ENCODE peak calls at places on chromosomes 11 and 22, in six cellular contexts. K, N, F, L, B and O are unnamed samples.

GRCh38 chr11:46353706-46354105 is 6.4 kb downstream of the DGKZ start:
- DNase-seq in F (peak; percentile 50), N (no peak), L (no peak), B (peak; percentile 40), K (no peak), O (peak; percentile 38)

GRCh38 chr11:129702410-129703390 is 112.9 kb upstream of the TMEM45B start:
- DNase-seq in L (peak; percentile 72), B (peak; percentile 63), K (no peak), N (no peak), F (no peak), O (peak; percentile 75)

GRCh38 chr22:27315833-27316232 is 485.7 kb downstream of the MN1 start:
- DNase-seq in B (no peak), K (no peak), N (no peak), F (no peak), L (no peak), O (no peak)

GRCh38 chr22:36343720-36344105 is 44.1 kb downstream of the MYH9 start:
- DNase-seq in L (no peak), N (no peak), K (no peak), F (no peak), B (no peak), O (no peak)

GRCh38 chr11:72970557-72971118 is 156.4 kb downstream of the ATG16L2 start:
- DNase-seq in K (peak; percentile 18), F (peak; percentile 20), B (no peak), L (no peak), N (no peak), O (no peak)

GRCh38 chr11:93329936-93330445 is 551 bp upstream of the DEUP1 start:
- DNase-seq in K (no peak), F (no peak), L (no peak), B (no peak), N (no peak), O (peak; percentile 8)

GRCh38 chr11:73350908-73351636 is 25.1 kb upstream of the RELT start:
- DNase-seq in K (peak; percentile 61), B (peak; percentile 55), F (peak; percentile 84), N (peak; percentile 72), L (peak; percentile 81), O (peak; percentile 57)

GRCh38 chr11:15918212-15918611 is 438.1 kb downstream of the SOX6 start:
- DNase-seq in K (no peak), B (no peak), F (no peak), L (no peak), N (no peak), O (no peak)

GRCh38 chr22:40024201-40025061 is 29.7 kb downstream of the FAM83F start:
- DNase-seq in N (peak; percentile 82), B (peak; percentile 35), K (peak; percentile 46), L (peak; percentile 67), F (peak; percentile 51), O (no peak)

GRCh38 chr22:39520874-39521857 is 804 bp downstream of the ATF4 start:
- DNase-seq in N (peak; percentile 90), B (peak; percentile 73), F (peak; percentile 73), K (peak; percentile 72), L (peak; percentile 29), O (no peak)

GRCh38 chr11:61731956-61732675 is 20.3 kb upstream of the MYRF start:
- DNase-seq in B (no peak), L (no peak), K (no peak), N (no peak), F (no peak), O (no peak)

GRCh38 chr11:85810871-85811611 is at the start of gene SYTL2:
- DNase-seq in L (peak; percentile 85), K (peak; percentile 18), B (peak; percentile 71), F (peak; percentile 48), N (peak; percentile 78), O (peak; percentile 42)
- TF ChIP-seq CTCF in L (no peak), K (no peak), B (no peak), F (peak; percentile 3), N (peak; percentile 21), O (no peak)

GRCh38 chr11:66693356-66694055 is 15.8 kb upstream of the RBM4B start:
- DNase-seq in B (no peak), K (no peak), L (no peak), F (no peak), N (no peak), O (no peak)
- H3K36me3 ChIP-seq in B (peaks cover 1% of the 10 kb centered on the region), K (no peaks in the 10 kb centered on the region), L (peaks cover 25% of the 10 kb centered on the region), F (no peaks in the 10 kb centered on the region), N (no peaks in the 10 kb centered on the region), O (peaks cover 39% of the 10 kb centered on the region)

DNA sequence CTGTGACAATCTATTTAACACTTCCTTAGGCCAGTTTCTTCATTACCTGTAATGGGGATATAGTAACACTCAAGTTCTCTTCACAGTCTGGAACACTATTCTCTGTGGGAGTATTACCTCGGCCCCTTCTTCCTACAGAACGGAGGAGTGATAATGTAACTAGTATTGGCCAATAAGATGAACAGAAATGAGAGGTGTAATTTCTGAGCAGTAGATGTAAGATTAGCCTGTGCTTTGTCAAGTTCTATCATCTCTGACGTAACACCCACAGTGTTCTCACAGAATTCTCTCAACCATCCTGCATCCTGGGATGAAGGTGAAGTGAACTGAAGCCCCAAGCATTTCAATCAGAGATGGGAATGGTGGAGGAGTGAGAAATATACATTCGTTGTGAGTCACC is 65.2 kb upstream of the TOP3B start:
- DNase-seq in B (no peak), N (no peak), K (no peak), F (no peak), L (no peak), O (no peak)
- H3K27me3 ChIP-seq in B (no peaks in the 10 kb centered on the region), N (peaks cover 3% of the 10 kb centered on the region), K (peaks cover 23% of the 10 kb centered on the region), F (peaks cover 21% of the 10 kb centered on the region), L (peaks cover 17% of the 10 kb centered on the region), O (peaks cover 4% of the 10 kb centered on the region)

DNA sequence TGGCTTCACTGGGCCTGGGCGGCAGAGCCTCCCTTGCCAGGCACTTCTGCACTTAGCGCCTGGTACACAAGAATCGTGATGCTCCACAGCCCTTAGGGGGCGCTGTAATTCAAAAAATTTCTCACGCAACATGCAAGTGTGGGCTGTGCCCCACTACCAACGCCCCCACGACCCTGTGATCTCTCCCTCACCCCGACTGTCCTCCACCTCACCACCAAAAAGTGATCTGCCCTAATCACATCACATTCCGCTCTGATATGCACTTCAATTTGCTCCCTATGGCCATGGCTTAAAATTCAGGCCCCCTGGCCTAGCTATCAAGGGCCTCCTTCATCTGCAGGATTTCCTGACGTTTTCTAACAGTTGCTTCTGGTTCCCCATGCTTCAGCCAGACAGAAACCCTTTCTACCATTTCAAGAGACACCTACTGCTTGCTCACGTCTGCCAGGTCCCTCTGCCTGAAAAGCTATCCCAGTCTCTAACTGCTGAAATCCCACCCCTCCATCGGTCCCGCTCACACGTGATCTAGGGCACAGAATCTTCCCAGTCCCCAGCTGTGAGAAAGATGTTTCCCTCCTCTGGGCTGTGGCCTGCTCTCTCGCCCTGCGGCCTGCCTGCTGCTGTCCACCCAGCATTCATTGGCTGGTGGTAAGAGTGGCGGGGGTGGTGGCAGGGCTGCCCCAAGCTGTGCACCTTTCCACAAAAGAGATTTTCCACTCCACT is 27.9 kb upstream of the LRRC32 start:
- DNase-seq in B (no peak), L (peak; percentile 28), N (no peak), F (no peak), K (no peak), O (no peak)
- TF ChIP-seq CTCF in B (peak; percentile 13), L (peak; percentile 66), N (no peak), F (peak; percentile 18), K (peak; percentile 56), O (peak; percentile 8)

GRCh38 chr22:37655252-37655563 is 3.3 kb upstream of the PDXP start:
- DNase-seq in N (no peak), B (no peak), K (no peak), F (no peak), L (no peak), O (no peak)

GRCh38 chr22:37659897-37660708 is 1.6 kb downstream of the PDXP start:
- DNase-seq in B (no peak), L (no peak), F (no peak), N (no peak), K (no peak), O (no peak)

GRCh38 chr22:37659066-37659896 is 758 bp downstream of the PDXP start:
- DNase-seq in K (no peak), L (no peak), F (no peak), B (no peak), N (peak; percentile 64), O (no peak)

GRCh38 chr22:37658133-37659065 is at the start of gene PDXP:
- DNase-seq in L (peak; percentile 98), N (peak; percentile 99), B (peak; percentile 100), K (peak; percentile 100), F (peak; percentile 100), O (peak; percentile 98)

DNA sequence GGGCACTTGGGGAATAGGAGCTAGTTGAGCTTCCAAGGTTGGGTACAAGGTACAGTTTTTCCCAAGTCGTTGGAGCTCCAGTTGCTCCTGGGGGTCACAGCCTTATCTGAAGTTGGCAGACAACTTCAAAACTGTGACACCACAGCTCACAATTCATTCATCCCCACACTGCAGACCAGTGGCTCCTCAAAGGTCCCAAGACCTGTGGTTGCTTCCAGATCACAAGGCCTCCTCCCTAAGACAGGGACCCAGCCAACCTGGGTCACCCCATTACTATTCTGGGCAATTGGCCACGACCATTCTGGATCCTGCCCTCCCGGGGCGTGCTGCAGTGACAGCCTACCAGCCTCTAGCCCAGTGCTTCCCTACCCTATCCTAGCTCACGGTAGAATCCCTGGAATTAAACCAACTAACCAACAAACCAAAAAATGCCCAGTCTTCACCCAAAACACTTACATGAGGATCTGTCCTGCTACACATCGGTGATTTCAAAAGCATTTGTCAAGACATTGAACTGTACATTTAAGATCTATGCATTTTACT is 862 bp upstream of the PDXP start:
- DNase-seq in B (peak; percentile 29), L (peak; percentile 11), F (peak; percentile 7), K (no peak), N (no peak), O (peak; percentile 51)
- H3K36me3 ChIP-seq in B (peaks cover 7% of the 10 kb centered on the region), L (no peaks in the 10 kb centered on the region), F (peaks cover 14% of the 10 kb centered on the region), K (peaks cover 11% of the 10 kb centered on the region), N (peaks cover 13% of the 10 kb centered on the region), O (peaks cover 10% of the 10 kb centered on the region)

DNA sequence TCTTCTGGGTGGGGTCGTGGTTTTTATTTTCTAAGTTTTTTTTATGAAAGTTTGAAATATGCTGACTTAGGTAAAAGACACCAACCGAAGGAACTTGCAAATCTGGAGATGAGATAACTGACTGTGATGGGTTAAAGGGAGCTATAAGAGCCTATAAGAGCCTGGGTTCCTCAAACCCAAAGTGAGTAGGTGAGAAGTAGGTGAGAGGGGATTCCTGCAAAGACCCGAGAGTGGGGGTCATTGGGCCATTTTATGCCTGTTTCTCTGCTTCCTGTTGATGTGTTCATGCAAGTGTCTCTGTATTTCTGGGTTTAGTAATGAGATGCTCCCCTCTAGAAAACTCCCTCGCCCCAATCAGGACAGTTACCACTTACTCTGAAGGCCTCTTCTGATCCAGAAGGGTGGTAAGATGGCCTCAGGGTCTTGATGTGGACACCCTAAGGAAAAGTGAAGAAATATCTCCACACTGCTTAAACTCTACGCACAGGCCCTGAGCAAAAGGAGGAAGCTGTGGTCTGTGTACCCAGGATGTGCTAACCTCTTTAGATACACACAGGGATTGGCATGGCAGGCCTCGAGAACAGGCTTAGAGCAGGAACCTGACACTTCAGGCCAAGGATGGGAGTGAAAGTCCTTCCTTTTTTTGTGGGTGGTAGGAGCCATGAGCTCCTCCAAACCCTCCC is 1.8 kb downstream of the FLI1 start:
- DNase-seq in F (no peak), L (no peak), B (no peak), K (no peak), N (peak; percentile 81), O (no peak)
- H3K27me3 ChIP-seq in F (peaks cover 9% of the 10 kb centered on the region), L (peaks cover 18% of the 10 kb centered on the region), B (no peaks in the 10 kb centered on the region), K (no peaks in the 10 kb centered on the region), N (peaks cover 8% of the 10 kb centered on the region), O (no peaks in the 10 kb centered on the region)